ENCODE peak calls at places on chromosomes 7 and 10, in ten cellular contexts. E is dorsolateral prefrontal cortex, Z is astrocyte of the spinal cord, F is lower leg skin, N is upper lobe of right lung, H is Panc1, V is mesendoderm, C is heart left ventricle, G is psoas muscle, S is AG04450. D is an unnamed sample.

GRCh38 chr10:64574371-64574770 is 1053.2 kb downstream of the REEP3 start:
- DNase-seq in E (no peak), Z (no peak), F (no peak), N (no peak), H (no peak), V (no peak), C (peak; percentile 11), G (no peak), S (no peak), D (no peak)

GRCh38 chr10:67492317-67493019 is 203.5 kb downstream of the CTNNA3 start:
- DNase-seq in E (no peak), Z (no peak), F (no peak), N (no peak), H (no peak), V (no peak), C (no peak), G (no peak), S (no peak), D (no peak)

GRCh38 chr7:90178592-90179279 is 24.5 kb downstream of the STEAP1 start:
- DNase-seq in E (no peak), Z (peak; percentile 78), F (no peak), N (no peak), H (peak; percentile 84), V (peak; percentile 18), C (no peak), G (no peak), S (no peak), D (no peak)

GRCh38 chr10:9814285-9814866 is 1203.3 kb upstream of the CELF2 start:
- DNase-seq in E (no peak), Z (peak; percentile 40), F (no peak), N (no peak), H (no peak), V (peak; percentile 20), C (no peak), G (no peak), S (no peak), D (no peak)

GRCh38 chr7:46710927-46711326 is 789.9 kb upstream of the IGFBP3 start:
- DNase-seq in E (no peak), Z (no peak), F (no peak), N (no peak), H (no peak), V (no peak), C (no peak), G (no peak), S (no peak), D (no peak)

GRCh38 chr10:60828489-60828852 is 50.2 kb downstream of the CDK1 start:
- DNase-seq in E (no peak), Z (no peak), F (no peak), N (no peak), H (no peak), V (no peak), C (no peak), G (no peak), S (no peak), D (no peak)

GRCh38 chr7:29408841-29409243 is 154.8 kb upstream of the PRR15 start:
- DNase-seq in E (no peak), Z (peak; percentile 65), F (no peak), N (no peak), H (peak; percentile 58), V (peak; percentile 69), C (peak; percentile 45), G (no peak), S (peak; percentile 16), D (no peak)

GRCh38 chr7:155788616-155789000 is 23.7 kb downstream of the SHH start:
- DNase-seq in E (no peak), Z (no peak), F (no peak), N (no peak), H (no peak), V (no peak), C (no peak), G (no peak), S (no peak), D (no peak)

GRCh38 chr10:96584035-96584434 is 2.8 kb downstream of the TM9SF3 start:
- DNase-seq in E (no peak), Z (no peak), F (no peak), N (no peak), H (no peak), V (no peak), C (no peak), G (no peak), S (no peak), D (no peak)

GRCh38 chr10:96586419-96587254 is at the start of gene TM9SF3:
- DNase-seq in E (peak; percentile 81), Z (peak; percentile 86), F (peak; percentile 99), N (peak; percentile 97), H (no peak), V (peak; percentile 94), C (peak; percentile 96), G (peak; percentile 97), S (peak; percentile 32), D (peak; percentile 97)

GRCh38 chr10:96585726-96586418 is 940 bp downstream of the TM9SF3 start:
- DNase-seq in E (no peak), Z (no peak), F (peak; percentile 89), N (no peak), H (no peak), V (no peak), C (no peak), G (no peak), S (no peak), D (no peak)

GRCh38 chr10:96587255-96588059 is 645 bp upstream of the TM9SF3 start:
- DNase-seq in E (no peak), Z (peak; percentile 84), F (peak; percentile 94), N (no peak), H (peak; percentile 18), V (peak; percentile 87), C (no peak), G (peak; percentile 91), S (peak; percentile 68), D (no peak)

GRCh38 chr10:96584474-96584873 is 2.3 kb downstream of the TM9SF3 start:
- DNase-seq in E (no peak), Z (no peak), F (no peak), N (no peak), H (no peak), V (no peak), C (no peak), G (no peak), S (no peak), D (no peak)
- H3K4me3 ChIP-seq in E (no peak overlapping the region), Z (no peak overlapping the region), F (no peak overlapping the region), N (no peak overlapping the region), H (no peak overlapping the region), V (no peak overlapping the region), C (no peak overlapping the region), G (peak overlapping the region; percentile 96), S (no peak overlapping the region), D (no peak overlapping the region)

GRCh38 chr10:124529661-124530214 is 68.1 kb downstream of the LHPP start:
- DNase-seq in E (no peak), Z (no peak), F (no peak), N (no peak), H (no peak), V (no peak), C (no peak), G (peak; percentile 30), S (no peak), D (no peak)

GRCh38 chr10:124525751-124526600 is 64.4 kb downstream of the LHPP start:
- DNase-seq in E (no peak), Z (no peak), F (no peak), N (no peak), H (no peak), V (peak; percentile 18), C (no peak), G (peak; percentile 39), S (no peak), D (peak; percentile 41)

GRCh38 chr10:124526621-124527267 is 65.1 kb downstream of the LHPP start:
- DNase-seq in E (no peak), Z (no peak), F (no peak), N (no peak), H (no peak), V (no peak), C (no peak), G (peak; percentile 45), S (no peak), D (peak; percentile 36)

GRCh38 chr10:124530215-124530665 is 68.6 kb downstream of the LHPP start:
- DNase-seq in E (peak; percentile 86), Z (peak; percentile 75), F (peak; percentile 97), N (peak; percentile 93), H (no peak), V (peak; percentile 82), C (peak; percentile 84), G (peak; percentile 93), S (peak; percentile 52), D (peak; percentile 91)

DNA sequence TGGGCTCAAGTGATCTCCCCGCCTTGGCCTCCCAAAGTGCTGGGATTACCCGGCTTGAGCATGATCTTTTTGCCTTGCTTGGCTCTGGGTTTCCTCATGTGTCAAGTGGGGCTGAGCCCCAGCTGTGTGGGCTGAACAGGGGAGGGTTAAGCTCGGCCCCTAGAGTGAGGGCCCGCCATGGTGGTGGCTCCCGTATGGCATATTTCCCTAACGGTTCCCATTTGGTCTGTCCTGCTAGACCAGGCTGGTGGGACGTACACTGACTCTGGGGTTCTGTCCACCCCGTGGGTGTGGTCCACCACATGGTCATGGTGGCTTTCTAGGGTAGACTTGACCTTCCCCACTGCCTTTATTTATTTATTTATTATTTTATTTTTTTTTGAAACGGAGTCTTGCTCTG is 66.4 kb downstream of the LHPP start:
- DNase-seq in E (no peak), Z (no peak), F (no peak), N (no peak), H (no peak), V (no peak), C (no peak), G (peak; percentile 10), S (no peak), D (no peak)
- H3K4me3 ChIP-seq in E (no peak overlapping the region), Z (no peak overlapping the region), F (no peak overlapping the region), N (no peak overlapping the region), H (no peak overlapping the region), V (no peak overlapping the region), C (no peak overlapping the region), G (no peak overlapping the region), S (no peak overlapping the region), D (no peak overlapping the region)

DNA sequence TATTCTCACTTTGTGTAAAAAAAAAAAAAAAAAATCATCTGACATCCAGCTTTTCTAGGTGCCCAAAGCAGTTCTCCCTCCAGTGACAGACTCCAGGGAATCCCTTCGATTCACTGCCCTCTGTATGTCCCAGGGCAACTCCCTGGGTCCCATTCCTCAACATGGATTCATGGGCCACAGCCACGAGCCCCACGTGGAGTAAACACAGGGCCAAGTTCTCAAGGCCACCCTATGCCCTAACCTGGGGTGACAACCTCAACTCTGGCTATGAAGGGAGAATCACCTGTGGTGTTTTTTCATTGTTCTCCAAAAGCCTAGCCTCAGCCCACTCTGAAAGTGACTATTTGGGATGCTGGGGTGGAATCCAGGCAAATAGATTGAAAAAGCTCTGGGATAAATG is 3.4 kb downstream of the BNIP3 start:
- DNase-seq in E (no peak), Z (no peak), F (no peak), N (no peak), H (no peak), V (no peak), C (no peak), G (no peak), S (no peak), D (no peak)
- H3K4me3 ChIP-seq in E (no peak overlapping the region), Z (no peak overlapping the region), F (no peak overlapping the region), N (no peak overlapping the region), H (no peak overlapping the region), V (no peak overlapping the region), C (no peak overlapping the region), G (no peak overlapping the region), S (no peak overlapping the region), D (no peak overlapping the region)

DNA sequence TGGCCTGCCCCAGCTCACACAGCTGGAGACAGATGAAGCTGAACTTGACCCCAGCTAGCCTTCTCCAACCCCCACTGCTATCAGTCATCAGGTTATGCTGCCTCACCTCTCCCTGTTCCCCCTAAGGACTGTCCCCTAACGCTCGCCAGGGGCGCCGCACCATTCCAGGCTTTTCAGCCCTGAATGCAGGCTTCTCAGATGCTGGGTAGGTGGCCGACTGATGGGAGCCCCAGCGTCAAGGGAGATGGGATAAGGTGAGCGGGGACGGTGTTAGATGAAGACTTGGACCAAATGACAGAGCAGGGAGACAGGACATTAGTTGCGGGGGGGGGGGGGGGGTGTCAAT is 15.8 kb upstream of the OPALIN start:
- DNase-seq in E (no peak), Z (no peak), F (no peak), N (no peak), H (no peak), V (peak; percentile 60), C (no peak), G (no peak), S (no peak), D (no peak)
- H3K4me3 ChIP-seq in E (peak overlapping the region; percentile 16), Z (peak overlapping the region; percentile 33), F (no peak overlapping the region), N (peak overlapping the region; percentile 54), H (peak overlapping the region; percentile 82), V (no peak overlapping the region), C (peak overlapping the region; percentile 52), G (peak overlapping the region; percentile 69), S (peak overlapping the region; percentile 53), D (peak overlapping the region; percentile 54)